ENCODE peak calls at places on chromosomes 16 and 17, in four cellular contexts. One of them, this sample, is unnamed.

GRCh38 chr17:82475458-82475857 is 16.9 kb downstream of the NARF start:
- DNase-seq in ELF-1: no peak
- DNase-seq in heart left ventricle: no peak
- DNase-seq in HFFc6: no peak
- DNase-seq in this sample: no peak

GRCh38 chr17:7475764-7476422 is 3.5 kb downstream of the ZBTB4 start:
- DNase-seq in ELF-1: no peak
- DNase-seq in heart left ventricle: peak
- DNase-seq in HFFc6: peak
- DNase-seq in this sample: no peak

GRCh38 chr16:77171750-77172635 is 19.0 kb upstream of the MON1B start:
- DNase-seq in ELF-1: peak
- DNase-seq in heart left ventricle: no peak
- DNase-seq in HFFc6: peak
- DNase-seq in this sample: peak

GRCh38 chr16:72246423-72246822 is 74.5 kb upstream of the PMFBP1 start:
- DNase-seq in ELF-1: no peak
- DNase-seq in heart left ventricle: no peak
- DNase-seq in HFFc6: no peak
- DNase-seq in this sample: no peak

GRCh38 chr17:13698832-13699231 is 97.1 kb upstream of the HS3ST3A1 start:
- DNase-seq in ELF-1: peak
- DNase-seq in heart left ventricle: no peak
- DNase-seq in HFFc6: no peak
- DNase-seq in this sample: no peak

GRCh38 chr17:50027639-50028206 is 28.2 kb upstream of the ITGA3 start:
- DNase-seq in ELF-1: peak
- DNase-seq in heart left ventricle: peak
- DNase-seq in HFFc6: peak
- DNase-seq in this sample: peak

GRCh38 chr16:81647527-81647926 is 131.6 kb upstream of the PLCG2 start:
- DNase-seq in ELF-1: peak
- DNase-seq in heart left ventricle: no peak
- DNase-seq in HFFc6: peak
- DNase-seq in this sample: peak

GRCh38 chr16:4387769-4388168 is 16.1 kb downstream of the VASN start:
- DNase-seq in ELF-1: no peak
- DNase-seq in heart left ventricle: peak
- DNase-seq in HFFc6: no peak
- DNase-seq in this sample: no peak

GRCh38 chr16:12569061-12569460 is 234.6 kb downstream of the CPPED1 start:
- DNase-seq in ELF-1: no peak
- DNase-seq in heart left ventricle: no peak
- DNase-seq in HFFc6: no peak
- DNase-seq in this sample: no peak

GRCh38 chr17:32265192-32265895 is at the start of gene RHBDL3:
- DNase-seq in ELF-1: no peak
- DNase-seq in heart left ventricle: no peak
- DNase-seq in HFFc6: no peak
- DNase-seq in this sample: no peak

GRCh38 chr17:1107777-1108559 is 71.8 kb downstream of the ABR start:
- DNase-seq in ELF-1: no peak
- DNase-seq in heart left ventricle: no peak
- DNase-seq in HFFc6: peak
- DNase-seq in this sample: no peak

GRCh38 chr17:80959330-80960036 is 32.2 kb upstream of the CHMP6 start:
- DNase-seq in ELF-1: peak
- DNase-seq in heart left ventricle: peak
- DNase-seq in HFFc6: peak
- DNase-seq in this sample: no peak

GRCh38 chr17:51745993-51746392 is 412.5 kb downstream of the CA10 start:
- DNase-seq in ELF-1: peak
- DNase-seq in heart left ventricle: no peak
- DNase-seq in HFFc6: no peak
- DNase-seq in this sample: no peak

GRCh38 chr17:49763735-49764558 is at the start of gene FAM117A:
- DNase-seq in ELF-1: peak
- DNase-seq in heart left ventricle: peak
- DNase-seq in HFFc6: peak
- DNase-seq in this sample: peak

GRCh38 chr17:78174332-78174869 is 6.0 kb downstream of the SYNGR2 start:
- DNase-seq in ELF-1: no peak
- DNase-seq in heart left ventricle: peak
- DNase-seq in HFFc6: no peak
- DNase-seq in this sample: no peak

GRCh38 chr17:9229160-9229825 is 208.0 kb downstream of the NTN1 start:
- DNase-seq in ELF-1: no peak
- DNase-seq in heart left ventricle: peak
- DNase-seq in HFFc6: no peak
- DNase-seq in this sample: no peak

GRCh38 chr16:5003211-5003610 is 30.5 kb downstream of the NAGPA start:
- DNase-seq in ELF-1: no peak
- DNase-seq in heart left ventricle: peak
- DNase-seq in HFFc6: no peak
- DNase-seq in this sample: no peak

GRCh38 chr16:12260647-12261262 is 284.2 kb downstream of the SNX29 start:
- DNase-seq in ELF-1: peak
- DNase-seq in heart left ventricle: peak
- DNase-seq in HFFc6: no peak
- DNase-seq in this sample: no peak

GRCh38 chr17:74177018-74177450 is 26.4 kb upstream of the RPL38 start:
- DNase-seq in ELF-1: no peak
- DNase-seq in heart left ventricle: no peak
- DNase-seq in HFFc6: peak
- DNase-seq in this sample: no peak

GRCh38 chr16:275041-275621 is 613 bp downstream of the RGS11 start:
- DNase-seq in ELF-1: no peak
- DNase-seq in heart left ventricle: no peak
- DNase-seq in HFFc6: no peak
- DNase-seq in this sample: no peak

GRCh38 chr17:15384142-15384803 is 42.9 kb upstream of the TEKT3 start:
- DNase-seq in ELF-1: no peak
- DNase-seq in heart left ventricle: no peak
- DNase-seq in HFFc6: no peak
- DNase-seq in this sample: no peak

GRCh38 chr17:44820631-44821196 is 9.4 kb downstream of the GJC1 start:
- DNase-seq in ELF-1: no peak
- DNase-seq in heart left ventricle: no peak
- DNase-seq in HFFc6: peak
- DNase-seq in this sample: peak

GRCh38 chr17:17161759-17162158 is 44.4 kb downstream of the PLD6 start:
- DNase-seq in ELF-1: no peak
- DNase-seq in heart left ventricle: peak
- DNase-seq in HFFc6: no peak
- DNase-seq in this sample: no peak

GRCh38 chr17:59115474-59115873 is 8.8 kb upstream of the TRIM37 start:
- DNase-seq in ELF-1: no peak
- DNase-seq in heart left ventricle: no peak
- DNase-seq in HFFc6: no peak
- DNase-seq in this sample: no peak

GRCh38 chr17:81419333-81419885 is 24.2 kb downstream of the BAHCC1 start:
- DNase-seq in ELF-1: peak
- DNase-seq in heart left ventricle: peak
- DNase-seq in HFFc6: peak
- DNase-seq in this sample: peak

GRCh38 chr17:6555331-6556120 is 829 bp downstream of the PITPNM3 start:
- DNase-seq in ELF-1: peak
- DNase-seq in heart left ventricle: no peak
- DNase-seq in HFFc6: no peak
- DNase-seq in this sample: no peak

GRCh38 chr16:81645303-81645702 is 133.8 kb upstream of the PLCG2 start:
- DNase-seq in ELF-1: peak
- DNase-seq in heart left ventricle: peak
- DNase-seq in HFFc6: peak
- DNase-seq in this sample: peak

GRCh38 chr17:31297090-31297489 is at the start of gene OMG:
- DNase-seq in ELF-1: no peak
- DNase-seq in heart left ventricle: no peak
- DNase-seq in HFFc6: no peak
- DNase-seq in this sample: no peak

GRCh38 chr16:31868164-31868563 is 5.4 kb upstream of the ZNF267 start:
- DNase-seq in ELF-1: no peak
- DNase-seq in heart left ventricle: no peak
- DNase-seq in HFFc6: no peak
- DNase-seq in this sample: no peak

GRCh38 chr17:9676742-9677387 is 31.5 kb downstream of the USP43 start:
- DNase-seq in ELF-1: peak
- DNase-seq in heart left ventricle: no peak
- DNase-seq in HFFc6: peak
- DNase-seq in this sample: peak

GRCh38 chr17:77147357-77147801 is 6.6 kb downstream of the SEC14L1 start:
- DNase-seq in ELF-1: no peak
- DNase-seq in heart left ventricle: no peak
- DNase-seq in HFFc6: no peak
- DNase-seq in this sample: no peak

GRCh38 chr16:167117-167462 is 1.3 kb downstream of the HBM start:
- DNase-seq in ELF-1: no peak
- DNase-seq in heart left ventricle: no peak
- DNase-seq in HFFc6: no peak
- DNase-seq in this sample: no peak

GRCh38 chr16:57480127-57480753 is 6.1 kb downstream of the DOK4 start:
- DNase-seq in ELF-1: peak
- DNase-seq in heart left ventricle: peak
- DNase-seq in HFFc6: peak
- DNase-seq in this sample: no peak

GRCh38 chr17:42565523-42566214 is 1.2 kb upstream of the MLX start:
- DNase-seq in ELF-1: no peak
- DNase-seq in heart left ventricle: peak
- DNase-seq in HFFc6: no peak
- DNase-seq in this sample: no peak

GRCh38 chr17:80374039-80374731 is 40.8 kb upstream of the ENDOV start:
- DNase-seq in ELF-1: no peak
- DNase-seq in heart left ventricle: no peak
- DNase-seq in HFFc6: no peak
- DNase-seq in this sample: no peak